ENCODE peak calls at places on chromosomes 13 and 19, in six cellular contexts. V is ascending aorta, Q is SK-N-SH, D is heart left ventricle, T is neural progenitor cell, Z is lung. N is an unnamed sample.

GRCh38 chr13:44523176-44524017 is 52.7 kb downstream of the TSC22D1 start:
- DNase-seq in V (no peak), Q (no peak), D (no peak), T (no peak), Z (no peak), N (no peak)

GRCh38 chr19:42850981-42851717 is 28.4 kb downstream of the PSG1 start:
- DNase-seq in V (peak; percentile 85), Q (no peak), D (peak; percentile 59), T (no peak), Z (no peak), N (peak; percentile 64)

GRCh38 chr19:10554760-10555612 is 10.8 kb downstream of the KRI1 start:
- DNase-seq in V (no peak), Q (no peak), D (no peak), T (no peak), Z (no peak), N (no peak)

GRCh38 chr13:79455331-79455730 is 25.6 kb upstream of the NDFIP2 start:
- DNase-seq in V (no peak), Q (no peak), D (no peak), T (no peak), Z (no peak), N (no peak)

GRCh38 chr13:98182153-98182552 is 5.1 kb upstream of the RNF113B start:
- DNase-seq in V (no peak), Q (no peak), D (no peak), T (no peak), Z (no peak), N (no peak)

GRCh38 chr19:2171349-2172145 is 7.8 kb downstream of the DOT1L start:
- DNase-seq in V (no peak), Q (peak; percentile 67), D (peak; percentile 71), T (peak; percentile 45), Z (no peak), N (no peak)

GRCh38 chr19:13797870-13798269 is 2.6 kb downstream of the ZSWIM4 start:
- DNase-seq in V (peak; percentile 88), Q (no peak), D (peak; percentile 51), T (no peak), Z (peak; percentile 59), N (peak; percentile 43)

GRCh38 chr19:50963381-50963780 is 6.0 kb downstream of the KLK6 start:
- DNase-seq in V (no peak), Q (no peak), D (no peak), T (no peak), Z (no peak), N (no peak)

GRCh38 chr13:49357694-49358093 is 86.2 kb downstream of the CAB39L start:
- DNase-seq in V (no peak), Q (no peak), D (no peak), T (no peak), Z (no peak), N (no peak)

GRCh38 chr13:19053561-19053960 is 128.1 kb downstream of the TUBA3C start:
- DNase-seq in V (no peak), Q (no peak), D (no peak), T (no peak), Z (peak; percentile 10), N (no peak)

GRCh38 chr13:111954681-111955411 is 112.1 kb upstream of the SOX1 start:
- DNase-seq in V (no peak), Q (no peak), D (no peak), T (no peak), Z (no peak), N (no peak)

GRCh38 chr19:28444371-28444770 is 768.6 kb downstream of the UQCRFS1 start:
- DNase-seq in V (no peak), Q (no peak), D (no peak), T (no peak), Z (no peak), N (no peak)

GRCh38 chr19:38845374-38846024 is 4.3 kb downstream of the HNRNPL start:
- DNase-seq in V (no peak), Q (no peak), D (peak; percentile 5), T (no peak), Z (no peak), N (no peak)

GRCh38 chr19:38425222-38425809 is 703 bp downstream of the RASGRP4 start:
- DNase-seq in V (no peak), Q (no peak), D (no peak), T (no peak), Z (no peak), N (no peak)

GRCh38 chr19:13408889-13409518 is 97.3 kb downstream of the CACNA1A start:
- DNase-seq in V (no peak), Q (no peak), D (no peak), T (peak; percentile 60), Z (no peak), N (no peak)

GRCh38 chr19:52214241-52214640 is 24.4 kb downstream of the PPP2R1A start:
- DNase-seq in V (no peak), Q (no peak), D (no peak), T (no peak), Z (no peak), N (no peak)

GRCh38 chr13:36395280-36395679 is 37.0 kb upstream of the CCNA1 start:
- DNase-seq in V (no peak), Q (peak; percentile 11), D (no peak), T (no peak), Z (no peak), N (no peak)

GRCh38 chr19:7368456-7368855 is 19.7 kb downstream of the ARHGEF18 start:
- DNase-seq in V (no peak), Q (no peak), D (no peak), T (no peak), Z (no peak), N (peak; percentile 7)

GRCh38 chr13:95505265-95505664 is 47.3 kb upstream of the CLDN10 start:
- DNase-seq in V (no peak), Q (no peak), D (no peak), T (peak; percentile 47), Z (peak; percentile 61), N (no peak)

GRCh38 chr19:1991018-1991390 is 24.5 kb downstream of the BTBD2 start:
- DNase-seq in V (no peak), Q (no peak), D (no peak), T (no peak), Z (no peak), N (peak; percentile 42)

GRCh38 chr13:27341616-27342015 is 71.0 kb downstream of the RASL11A start:
- DNase-seq in V (no peak), Q (no peak), D (no peak), T (no peak), Z (no peak), N (no peak)

GRCh38 chr13:34776984-34777913 is 164.8 kb upstream of the NBEA start:
- DNase-seq in V (no peak), Q (no peak), D (no peak), T (no peak), Z (no peak), N (no peak)

GRCh38 chr13:93147946-93148345 is 78.7 kb upstream of the GPC6 start:
- DNase-seq in V (no peak), Q (no peak), D (no peak), T (no peak), Z (no peak), N (no peak)

GRCh38 chr13:63948045-63948444 is 2532.4 kb upstream of the PCDH20 start:
- DNase-seq in V (no peak), Q (no peak), D (no peak), T (no peak), Z (no peak), N (no peak)

GRCh38 chr13:99363949-99364348 is 56.8 kb upstream of the GPR183 start:
- DNase-seq in V (no peak), Q (no peak), D (no peak), T (no peak), Z (no peak), N (no peak)

GRCh38 chr13:99361197-99361596 is 54.0 kb upstream of the GPR183 start:
- DNase-seq in V (no peak), Q (no peak), D (no peak), T (no peak), Z (no peak), N (no peak)

GRCh38 chr13:99362362-99362761 is 55.2 kb upstream of the GPR183 start:
- DNase-seq in V (no peak), Q (no peak), D (no peak), T (no peak), Z (no peak), N (no peak)

GRCh38 chr13:99360696-99361095 is 53.5 kb upstream of the GPR183 start:
- DNase-seq in V (no peak), Q (no peak), D (no peak), T (no peak), Z (peak; percentile 7), N (no peak)

GRCh38 chr13:99363391-99363790 is 56.2 kb upstream of the GPR183 start:
- DNase-seq in V (no peak), Q (no peak), D (no peak), T (no peak), Z (no peak), N (no peak)
- H3K4me1 ChIP-seq in V (no peaks in the 10 kb centered on the region), Q (peaks cover 7% of the 10 kb centered on the region), D (peaks cover 8% of the 10 kb centered on the region), T (peaks cover 10% of the 10 kb centered on the region), Z (no peaks in the 10 kb centered on the region), N (peaks cover 6% of the 10 kb centered on the region)

DNA sequence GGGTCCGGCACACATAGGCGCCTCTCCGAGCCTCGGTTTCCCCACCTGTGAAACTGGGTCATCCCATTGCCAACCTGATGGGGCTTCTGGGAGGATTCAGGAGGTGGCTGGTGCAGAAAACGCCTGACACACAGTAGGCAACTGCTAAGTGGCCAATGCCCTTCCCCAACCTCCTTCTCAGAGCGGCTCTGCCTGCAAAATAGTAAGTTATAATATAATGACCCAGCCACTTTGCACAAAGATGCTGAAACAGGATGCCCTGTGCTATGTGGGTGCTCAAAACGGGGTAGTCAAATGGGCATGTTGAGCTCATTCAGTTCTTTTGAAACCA is 453 bp downstream of the MARCHF2 start:
- DNase-seq in V (no peak), Q (no peak), D (no peak), T (no peak), Z (no peak), N (no peak)
- H3K27ac ChIP-seq in V (peak overlapping the region; percentile 60), Q (no peak overlapping the region), D (peak overlapping the region; percentile 86), T (no peak overlapping the region), Z (peak overlapping the region; percentile 96), N (peak overlapping the region; percentile 87)

GRCh38 chr13:46662690-46663089 is 109.7 kb downstream of the LRCH1 start:
- DNase-seq in V (no peak), Q (no peak), D (no peak), T (no peak), Z (no peak), N (no peak)
- H3K4me1 ChIP-seq in V (peaks cover 8% of the 10 kb centered on the region), Q (peaks cover 14% of the 10 kb centered on the region), D (peaks cover 42% of the 10 kb centered on the region), T (peaks cover 37% of the 10 kb centered on the region), Z (peaks cover 5% of the 10 kb centered on the region), N (peaks cover 19% of the 10 kb centered on the region)

GRCh38 chr19:46931197-46931596 is 70.4 kb downstream of the ARHGAP35 start:
- DNase-seq in V (no peak), Q (no peak), D (no peak), T (no peak), Z (no peak), N (no peak)

GRCh38 chr19:46932346-46932745 is 71.5 kb downstream of the ARHGAP35 start:
- DNase-seq in V (no peak), Q (no peak), D (no peak), T (no peak), Z (peak; percentile 51), N (no peak)

GRCh38 chr19:46935066-46935663 is 74.4 kb downstream of the ARHGAP35 start:
- DNase-seq in V (no peak), Q (no peak), D (no peak), T (no peak), Z (no peak), N (no peak)
- H3K27ac ChIP-seq in V (no peak overlapping the region), Q (no peak overlapping the region), D (no peak overlapping the region), T (peak overlapping the region; percentile 1), Z (no peak overlapping the region), N (no peak overlapping the region)

N was measured in psoas muscle.